ENCODE peak calls at places on chromosomes 11 and 22, in nine cellular contexts. Z, U, I, S, Q, O, T, J and X are unnamed samples.

GRCh38 chr11:130146797-130147196 is 12.8 kb upstream of the ST14 start:
- DNase-seq in I (no peak), J (peak; percentile 11), Z (peak; percentile 77), U (no peak), T (no peak), O (no peak), S (no peak), Q (no peak), X (peak; percentile 60)

GRCh38 chr11:1832181-1832988 is 2.4 kb upstream of the SYT8 start:
- DNase-seq in I (no peak), Q (no peak), J (peak; percentile 56), U (peak; percentile 53), S (peak; percentile 68), T (no peak), Z (peak; percentile 77), O (peak; percentile 67), X (no peak)

GRCh38 chr11:44051171-44051570 is 3.4 kb downstream of the ACCSL start:
- DNase-seq in T (no peak), J (no peak), I (no peak), O (no peak), U (no peak), Q (no peak), S (no peak), Z (no peak), X (no peak)

GRCh38 chr11:83046626-83047172 is 25.0 kb downstream of the RAB30 start:
- DNase-seq in T (peak; percentile 37), Q (no peak), U (peak; percentile 20), O (no peak), Z (no peak), I (no peak), S (no peak), J (no peak), X (no peak)

GRCh38 chr11:13868710-13869403 is 93.7 kb upstream of the SPON1 start:
- DNase-seq in S (no peak), O (no peak), Z (no peak), J (peak; percentile 24), I (no peak), U (no peak), T (no peak), Q (no peak), X (no peak)

GRCh38 chr11:114044042-114044871 is 15.3 kb upstream of the ZBTB16 start:
- DNase-seq in S (no peak), T (no peak), Z (no peak), J (no peak), O (no peak), U (peak; percentile 4), Q (no peak), I (no peak), X (no peak)

GRCh38 chr11:19808076-19808911 is 95.7 kb downstream of the NAV2 start:
- DNase-seq in T (no peak), S (no peak), I (no peak), J (no peak), Z (no peak), O (no peak), Q (no peak), U (no peak), X (no peak)

GRCh38 chr22:39090426-39091064 is 6.5 kb upstream of the APOBEC3H start:
- DNase-seq in T (no peak), O (no peak), Q (no peak), I (no peak), Z (peak; percentile 62), U (no peak), J (peak; percentile 82), S (peak; percentile 53), X (no peak)

GRCh38 chr11:70734379-70734778 is 336.1 kb downstream of the CTTN start:
- DNase-seq in T (no peak), Q (no peak), U (no peak), J (no peak), O (no peak), I (no peak), Z (peak; percentile 29), S (no peak), X (no peak)

GRCh38 chr11:120121336-120121735 is 16.6 kb downstream of the TRIM29 start:
- DNase-seq in I (no peak), Z (no peak), U (no peak), S (no peak), J (no peak), Q (no peak), O (no peak), T (no peak), X (no peak)

GRCh38 chr11:82854242-82854641 is 46.0 kb downstream of the PRCP start:
- DNase-seq in I (no peak), U (peak; percentile 31), Q (no peak), Z (no peak), T (peak; percentile 13), J (no peak), O (no peak), S (no peak), X (no peak)

GRCh38 chr11:34345012-34345804 is 12.6 kb downstream of the ABTB2 start:
- DNase-seq in U (no peak), T (peak; percentile 66), Z (peak; percentile 66), I (peak; percentile 36), S (peak; percentile 49), J (no peak), O (no peak), Q (no peak), X (no peak)

GRCh38 chr22:29633514-29634312 is 30.3 kb downstream of the NF2 start:
- DNase-seq in T (peak; percentile 26), Z (no peak), Q (no peak), S (no peak), O (no peak), I (no peak), U (peak; percentile 64), J (no peak), X (no peak)

GRCh38 chr11:44628730-44629361 is 63.4 kb downstream of the CD82 start:
- DNase-seq in Q (no peak), O (no peak), I (peak; percentile 1), T (no peak), Z (no peak), U (no peak), J (no peak), S (peak; percentile 20), X (peak; percentile 60)

GRCh38 chr11:100752371-100753073 is 65.4 kb downstream of the ARHGAP42 start:
- DNase-seq in U (no peak), S (no peak), O (no peak), T (no peak), I (no peak), Z (no peak), Q (no peak), J (no peak), X (no peak)

GRCh38 chr11:127182586-127183203 is 182.1 kb upstream of the KIRREL3 start:
- DNase-seq in S (no peak), I (no peak), O (no peak), Z (no peak), T (no peak), Q (no peak), U (no peak), J (no peak), X (no peak)

GRCh38 chr22:23772315-23773246 is at the start of gene MMP11:
- DNase-seq in J (peak; percentile 38), I (peak; percentile 33), U (peak; percentile 33), T (no peak), Z (no peak), Q (no peak), S (peak; percentile 67), O (no peak), X (peak; percentile 48)

GRCh38 chr11:117378966-117379865 is 51.6 kb downstream of the CEP164 start:
- DNase-seq in O (no peak), U (no peak), Q (no peak), T (no peak), I (no peak), J (no peak), S (no peak), Z (no peak), X (no peak)

GRCh38 chr11:9516113-9516512 is 55.3 kb downstream of the ZNF143 start:
- DNase-seq in S (no peak), U (no peak), I (no peak), Q (no peak), J (no peak), Z (no peak), T (no peak), O (no peak), X (no peak)
- H3K9me3 ChIP-seq in S (no peaks in the 10 kb centered on the region), U (no peaks in the 10 kb centered on the region), I (no peaks in the 10 kb centered on the region), Q (no peaks in the 10 kb centered on the region), J (no peaks in the 10 kb centered on the region), Z (no peaks in the 10 kb centered on the region), T (no peaks in the 10 kb centered on the region), O (peaks cover 3% of the 10 kb centered on the region), X (no peaks in the 10 kb centered on the region)

GRCh38 chr22:47539374-47539773 is 776.9 kb downstream of the TBC1D22A start:
- DNase-seq in Q (no peak), T (no peak), O (no peak), S (no peak), Z (no peak), J (no peak), I (no peak), U (no peak), X (no peak)
- H3K9me3 ChIP-seq in Q (no peaks in the 10 kb centered on the region), T (peaks cover 34% of the 10 kb centered on the region), O (peaks cover 43% of the 10 kb centered on the region), S (no peaks in the 10 kb centered on the region), Z (peaks cover 2% of the 10 kb centered on the region), J (no peaks in the 10 kb centered on the region), I (no peaks in the 10 kb centered on the region), U (no peaks in the 10 kb centered on the region), X (no peaks in the 10 kb centered on the region)

DNA sequence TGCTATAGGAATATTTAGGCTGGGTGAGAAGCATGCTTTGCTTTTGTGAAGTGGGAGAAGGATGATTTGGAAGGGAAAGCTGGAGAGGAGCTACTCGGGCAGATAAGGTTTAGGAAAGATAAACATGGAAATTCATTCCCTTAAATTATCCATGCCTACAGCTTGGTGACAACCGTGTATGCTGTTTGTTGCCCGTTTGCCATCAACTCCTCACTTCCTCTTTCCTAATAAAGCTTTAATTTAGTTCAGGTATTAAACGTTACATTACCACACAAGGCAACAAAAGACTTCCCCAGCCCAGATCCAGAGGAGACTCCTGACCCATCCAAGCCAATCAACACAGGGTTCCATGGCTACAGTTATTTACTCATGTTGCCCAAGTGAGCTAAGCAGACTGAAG is 101.8 kb upstream of the GRAMD1B start:
- DNase-seq in O (no peak), U (no peak), J (no peak), Q (no peak), Z (no peak), I (no peak), S (no peak), T (no peak), X (no peak)
- H3K9me3 ChIP-seq in O (no peaks in the 10 kb centered on the region), U (no peaks in the 10 kb centered on the region), J (no peaks in the 10 kb centered on the region), Q (no peaks in the 10 kb centered on the region), Z (no peaks in the 10 kb centered on the region), I (no peaks in the 10 kb centered on the region), S (no peaks in the 10 kb centered on the region), T (no peaks in the 10 kb centered on the region), X (peaks cover 4% of the 10 kb centered on the region)

DNA sequence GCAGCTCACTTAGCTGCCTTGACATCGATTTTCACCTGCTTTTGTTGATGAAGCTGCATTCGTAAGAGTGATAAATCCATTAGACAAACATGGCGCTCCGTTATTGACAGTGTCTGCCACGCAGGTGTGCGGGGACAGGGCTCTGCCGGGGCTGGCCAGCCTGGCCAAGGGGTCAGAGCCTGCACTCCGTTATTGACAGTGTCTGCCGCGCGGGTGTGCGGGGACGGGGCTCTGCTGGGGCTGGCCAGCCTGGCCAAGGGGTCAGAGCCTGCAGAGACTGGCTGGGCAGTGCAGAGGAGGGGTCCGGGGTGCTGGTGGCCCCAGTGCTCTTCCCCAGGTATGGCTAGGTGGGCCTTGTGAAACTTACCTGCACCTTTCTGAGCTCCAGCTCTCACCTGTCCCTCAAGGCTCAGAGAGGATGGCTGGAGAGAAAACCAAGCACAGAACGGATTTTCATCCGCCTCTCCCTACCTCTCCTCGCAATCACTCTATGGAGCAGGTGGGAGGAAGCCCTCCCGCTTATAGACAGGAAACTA is 101.6 kb upstream of the B3GAT1 start:
- DNase-seq in O (no peak), I (no peak), Z (no peak), Q (no peak), J (no peak), U (no peak), S (no peak), T (no peak), X (peak; percentile 7)
- H3K9me3 ChIP-seq in O (peaks cover under 1% of the 10 kb centered on the region), I (no peaks in the 10 kb centered on the region), Z (no peaks in the 10 kb centered on the region), Q (no peaks in the 10 kb centered on the region), J (no peaks in the 10 kb centered on the region), U (no peaks in the 10 kb centered on the region), S (no peaks in the 10 kb centered on the region), T (peaks cover 48% of the 10 kb centered on the region), X (no peaks in the 10 kb centered on the region)